ENCODE peak calls at places on chromosomes 3 and 15, in ten cellular contexts. N is body of pancreas, Q is stomach, H is K562, Z is A549, A is heart left ventricle, P is IMR-90, J is ovary, O is suprapubic skin, V is GM12878. G is an unnamed sample.

GRCh38 chr15:90153658-90154057 is 47.5 kb upstream of the SEMA4B start:
- DNase-seq in N (no peak), Q (no peak), H (no peak), Z (no peak), A (no peak), P (no peak), J (no peak), O (no peak), V (no peak), G (no peak)

GRCh38 chr15:51696566-51696965 is 15.3 kb downstream of the SCG3 start:
- DNase-seq in N (no peak), Q (no peak), H (no peak), Z (no peak), A (no peak), P (no peak), J (no peak), O (no peak), V (no peak), G (no peak)

GRCh38 chr15:92393287-92393993 is at the start of gene ST8SIA2:
- DNase-seq in N (no peak), Q (no peak), H (no peak), Z (peak), A (peak), P (no peak), J (no peak), O (no peak), V (no peak), G (no peak)

GRCh38 chr15:95825198-95825597 is 505.3 kb upstream of the NR2F2 start:
- DNase-seq in N (no peak), Q (no peak), H (no peak), Z (no peak), A (no peak), P (no peak), J (no peak), O (no peak), V (no peak), G (no peak)

GRCh38 chr15:42456971-42457370 is 34.0 kb downstream of the ZNF106 start:
- DNase-seq in N (no peak), Q (no peak), H (no peak), Z (no peak), A (no peak), P (no peak), J (no peak), O (no peak), V (no peak), G (no peak)

GRCh38 chr3:43865376-43865775 is 174.6 kb downstream of the ABHD5 start:
- DNase-seq in N (no peak), Q (no peak), H (no peak), Z (no peak), A (no peak), P (no peak), J (no peak), O (peak), V (no peak), G (no peak)

GRCh38 chr3:197002701-197003454 is 26.7 kb downstream of the MELTF start:
- DNase-seq in N (peak), Q (peak), H (peak), Z (peak), A (peak), P (peak), J (peak), O (no peak), V (no peak), G (peak)

GRCh38 chr15:65055201-65055870 is 10.1 kb downstream of the SLC51B start:
- DNase-seq in N (no peak), Q (peak), H (no peak), Z (no peak), A (no peak), P (peak), J (no peak), O (no peak), V (no peak), G (no peak)

GRCh38 chr3:32840086-32840841 is 22.5 kb downstream of the TRIM71 start:
- DNase-seq in N (no peak), Q (no peak), H (no peak), Z (no peak), A (no peak), P (no peak), J (no peak), O (no peak), V (no peak), G (no peak)

GRCh38 chr15:76448755-76449154 is 112.2 kb downstream of the ISL2 start:
- DNase-seq in N (no peak), Q (no peak), H (no peak), Z (no peak), A (no peak), P (no peak), J (no peak), O (no peak), V (no peak), G (no peak)

GRCh38 chr15:49215768-49216739 is 46.0 kb downstream of the GALK2 start:
- DNase-seq in N (peak), Q (peak), H (no peak), Z (peak), A (peak), P (no peak), J (no peak), O (no peak), V (peak), G (peak)

GRCh38 chr3:124730129-124730919 is at the start of gene UMPS:
- DNase-seq in N (peak), Q (peak), H (peak), Z (peak), A (peak), P (peak), J (peak), O (peak), V (peak), G (peak)

GRCh38 chr3:5188419-5189405 is 1.2 kb downstream of the EDEM1 start:
- DNase-seq in N (peak), Q (peak), H (peak), Z (peak), A (no peak), P (peak), J (no peak), O (no peak), V (no peak), G (peak)

GRCh38 chr15:35842631-35843030 is 296.7 kb upstream of the DPH6 start:
- DNase-seq in N (no peak), Q (no peak), H (no peak), Z (no peak), A (no peak), P (no peak), J (no peak), O (no peak), V (no peak), G (no peak)

GRCh38 chr3:73716418-73716817 is 91.7 kb upstream of the PDZRN3 start:
- DNase-seq in N (no peak), Q (no peak), H (no peak), Z (no peak), A (no peak), P (peak), J (no peak), O (no peak), V (no peak), G (no peak)

GRCh38 chr3:135565481-135565880 is 400.0 kb upstream of the PPP2R3A start:
- DNase-seq in N (no peak), Q (no peak), H (no peak), Z (no peak), A (no peak), P (no peak), J (no peak), O (no peak), V (no peak), G (no peak)

GRCh38 chr15:42608110-42608531 is 32.7 kb downstream of the STARD9 start:
- DNase-seq in N (peak), Q (no peak), H (no peak), Z (no peak), A (peak), P (no peak), J (no peak), O (no peak), V (peak), G (peak)

GRCh38 chr3:139689122-139689521 is 11.3 kb upstream of the NMNAT3 start:
- DNase-seq in N (no peak), Q (no peak), H (no peak), Z (no peak), A (no peak), P (no peak), J (no peak), O (no peak), V (no peak), G (no peak)

GRCh38 chr15:25481208-25481862 is 42.5 kb upstream of the UBE3A start:
- DNase-seq in N (peak), Q (no peak), H (no peak), Z (no peak), A (no peak), P (no peak), J (no peak), O (no peak), V (no peak), G (no peak)

GRCh38 chr15:53000412-53000811 is 210.3 kb upstream of the ONECUT1 start:
- DNase-seq in N (no peak), Q (no peak), H (no peak), Z (no peak), A (no peak), P (no peak), J (no peak), O (no peak), V (no peak), G (no peak)

GRCh38 chr15:34876640-34877039 is 81.3 kb upstream of the ACTC1 start:
- DNase-seq in N (no peak), Q (no peak), H (no peak), Z (no peak), A (no peak), P (no peak), J (no peak), O (no peak), V (no peak), G (no peak)

GRCh38 chr3:123584284-123584987 is 417 bp downstream of the HACD2 start:
- DNase-seq in N (peak), Q (peak), H (peak), Z (no peak), A (peak), P (no peak), J (peak), O (peak), V (no peak), G (no peak)

GRCh38 chr3:128269131-128269775 is 116.0 kb downstream of the EEFSEC start:
- DNase-seq in N (no peak), Q (no peak), H (no peak), Z (no peak), A (no peak), P (no peak), J (no peak), O (no peak), V (no peak), G (no peak)

GRCh38 chr15:38012894-38013293 is 78.5 kb downstream of the TMCO5A start:
- DNase-seq in N (no peak), Q (no peak), H (no peak), Z (no peak), A (no peak), P (no peak), J (no peak), O (no peak), V (no peak), G (no peak)

GRCh38 chr15:61186905-61187865 is 41.9 kb downstream of the RORA start:
- DNase-seq in N (peak), Q (no peak), H (no peak), Z (no peak), A (peak), P (no peak), J (peak), O (no peak), V (no peak), G (no peak)

GRCh38 chr3:62371735-62372591 is 1.4 kb downstream of the FEZF2 start:
- DNase-seq in N (no peak), Q (no peak), H (no peak), Z (no peak), A (no peak), P (no peak), J (no peak), O (no peak), V (no peak), G (no peak)

GRCh38 chr3:122985539-122985938 is 42.0 kb downstream of the SEMA5B start:
- DNase-seq in N (no peak), Q (no peak), H (no peak), Z (no peak), A (no peak), P (no peak), J (no peak), O (no peak), V (no peak), G (no peak)

GRCh38 chr3:158430968-158431367 is 140.0 kb upstream of the MLF1 start:
- DNase-seq in N (no peak), Q (no peak), H (no peak), Z (no peak), A (no peak), P (peak), J (no peak), O (no peak), V (no peak), G (no peak)

GRCh38 chr3:79139395-79140060 is 628.3 kb downstream of the ROBO1 start:
- DNase-seq in N (no peak), Q (no peak), H (no peak), Z (no peak), A (no peak), P (peak), J (no peak), O (no peak), V (no peak), G (no peak)

GRCh38 chr3:12896206-12896697 is 54.9 kb upstream of the RPL32 start:
- DNase-seq in N (no peak), Q (no peak), H (peak), Z (no peak), A (no peak), P (peak), J (no peak), O (no peak), V (no peak), G (no peak)

GRCh38 chr3:122058294-122058693 is 3.1 kb downstream of the CD86 start:
- DNase-seq in N (no peak), Q (no peak), H (no peak), Z (no peak), A (no peak), P (no peak), J (no peak), O (no peak), V (no peak), G (no peak)

GRCh38 chr3:109050591-109051167 is 67.3 kb downstream of the MORC1 start:
- DNase-seq in N (peak), Q (no peak), H (peak), Z (peak), A (no peak), P (peak), J (no peak), O (no peak), V (no peak), G (peak)

GRCh38 chr15:90425726-90426346 is 37.8 kb downstream of the IQGAP1 start:
- DNase-seq in N (no peak), Q (no peak), H (no peak), Z (no peak), A (no peak), P (no peak), J (no peak), O (no peak), V (no peak), G (no peak)

GRCh38 chr15:73014904-73015303 is 37.4 kb upstream of the NEO1 start:
- DNase-seq in N (no peak), Q (no peak), H (no peak), Z (no peak), A (no peak), P (no peak), J (no peak), O (no peak), V (no peak), G (no peak)

GRCh38 chr15:68818088-68818670 is 2.5 kb downstream of the ANP32A start:
- DNase-seq in N (peak), Q (peak), H (peak), Z (peak), A (peak), P (peak), J (peak), O (no peak), V (no peak), G (peak)

GRCh38 chr15:84911879-84912660 is 27.6 kb downstream of the SLC28A1 start:
- DNase-seq in N (peak), Q (peak), H (peak), Z (peak), A (peak), P (peak), J (peak), O (peak), V (no peak), G (no peak)
- TF ChIP-seq POLR2A in N (peak), Q (no peak), H (no peak), Z (no peak), A (no peak), P (no peak), J (no peak), O (no peak), V (no peak), G (no peak)

GRCh38 chr3:160225181-160226025 is at the start of gene C3orf80:
- DNase-seq in N (peak), Q (peak), H (peak), Z (peak), A (peak), P (peak), J (no peak), O (no peak), V (no peak), G (peak)
- TF ChIP-seq POLR2A in N (no peak), Q (no peak), H (no peak), Z (peak), A (no peak), P (no peak), J (no peak), O (no peak), V (no peak), G (no peak)

GRCh38 chr3:18797378-18797777 is 350.9 kb upstream of the KCNH8 start:
- DNase-seq in N (no peak), Q (no peak), H (no peak), Z (no peak), A (no peak), P (no peak), J (no peak), O (no peak), V (no peak), G (no peak)
- TF ChIP-seq POLR2A in N (no peak), Q (no peak), H (no peak), Z (no peak), A (no peak), P (no peak), J (no peak), O (no peak), V (no peak), G (no peak)

GRCh38 chr3:170363471-170363994 is 6.0 kb downstream of the SKIL start:
- DNase-seq in N (no peak), Q (no peak), H (no peak), Z (no peak), A (no peak), P (no peak), J (no peak), O (no peak), V (no peak), G (no peak)
- TF ChIP-seq POLR2A in N (no peak), Q (no peak), H (no peak), Z (no peak), A (no peak), P (peak), J (no peak), O (no peak), V (no peak), G (no peak)

GRCh38 chr3:50271314-50272072 is 2.5 kb downstream of the SEMA3B start:
- DNase-seq in N (no peak), Q (no peak), H (no peak), Z (no peak), A (no peak), P (no peak), J (no peak), O (no peak), V (no peak), G (no peak)
- TF ChIP-seq POLR2A in N (no peak), Q (no peak), H (no peak), Z (no peak), A (no peak), P (no peak), J (no peak), O (no peak), V (no peak), G (no peak)

DNA sequence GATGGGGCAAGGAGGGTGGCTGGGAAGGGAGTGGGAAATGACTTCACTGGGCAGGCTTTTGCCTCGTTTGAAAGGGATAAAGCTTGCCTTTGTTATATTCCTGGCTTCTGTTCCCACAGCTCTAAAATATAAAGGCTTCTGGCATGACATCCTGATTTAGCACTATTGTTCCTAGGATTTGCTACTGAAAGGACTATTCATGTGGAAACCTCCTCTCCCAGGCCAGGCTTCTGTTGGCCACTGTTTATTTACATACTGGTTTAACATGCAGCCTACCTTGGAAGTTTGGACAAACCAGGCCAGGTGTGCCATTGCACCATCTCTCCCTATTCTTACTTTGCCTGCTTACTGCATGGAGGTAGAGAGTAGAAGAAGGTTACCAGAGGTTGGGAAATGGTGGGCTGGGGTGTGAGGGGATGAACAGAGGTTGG is 2.4 kb upstream of the LMCD1 start:
- DNase-seq in N (peak), Q (peak), H (no peak), Z (no peak), A (no peak), P (no peak), J (no peak), O (no peak), V (no peak), G (no peak)
- TF ChIP-seq POLR2A in N (peak), Q (no peak), H (no peak), Z (no peak), A (no peak), P (no peak), J (no peak), O (no peak), V (no peak), G (no peak)

GRCh38 chr3:133805702-133806475 is at the start of gene SRPRB:
- DNase-seq in N (peak), Q (peak), H (peak), Z (peak), A (peak), P (peak), J (peak), O (peak), V (peak), G (peak)
- TF ChIP-seq POLR2A in N (peak), Q (no peak), H (peak), Z (peak), A (peak), P (peak), J (peak), O (no peak), V (peak), G (peak)

DNA sequence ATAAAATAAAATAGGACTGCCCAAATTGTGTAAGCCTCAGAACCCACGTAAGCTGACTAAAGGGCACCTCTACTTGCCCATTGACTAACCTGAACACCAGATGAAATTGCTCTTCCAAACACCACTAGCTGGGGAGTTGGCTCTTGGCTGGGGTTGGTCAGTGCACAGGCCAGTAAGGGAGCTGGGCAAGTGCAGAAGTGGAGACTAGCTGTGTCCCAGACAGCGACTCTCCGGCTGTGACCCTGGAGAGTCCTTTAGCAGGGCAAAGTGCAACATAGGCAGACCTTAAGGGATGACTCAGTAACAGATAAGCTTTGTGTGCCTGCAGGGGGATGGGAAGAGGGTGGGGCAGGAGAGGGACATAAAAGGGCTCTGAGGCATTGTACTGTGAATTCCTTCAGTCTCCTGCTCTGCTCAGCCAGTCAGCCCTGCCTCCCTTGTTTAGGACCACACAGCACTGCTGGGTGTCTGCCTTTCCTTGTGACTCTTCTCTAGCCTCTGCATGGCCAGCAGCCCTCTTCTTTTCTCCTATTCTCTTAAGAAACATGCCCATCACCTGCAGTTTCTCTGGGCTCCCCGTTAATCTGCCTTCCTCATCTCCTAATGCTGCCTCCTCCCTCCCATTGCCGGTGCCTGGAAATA is 13.2 kb downstream of the NR1I2 start:
- DNase-seq in N (peak), Q (peak), H (peak), Z (peak), A (no peak), P (no peak), J (no peak), O (peak), V (no peak), G (peak)
- TF ChIP-seq POLR2A in N (no peak), Q (no peak), H (peak), Z (peak), A (no peak), P (no peak), J (no peak), O (no peak), V (no peak), G (peak)

GRCh38 chr15:22980189-22981136 is at the start of gene CYFIP1:
- DNase-seq in N (peak), Q (peak), H (peak), Z (peak), A (peak), P (peak), J (peak), O (peak), V (no peak), G (no peak)
- TF ChIP-seq POLR2A in N (peak), Q (no peak), H (no peak), Z (peak), A (peak), P (peak), J (no peak), O (no peak), V (peak), G (no peak)

GRCh38 chr3:136750209-136750921 is 1.8 kb downstream of the STAG1 start:
- DNase-seq in N (no peak), Q (no peak), H (peak), Z (peak), A (no peak), P (no peak), J (no peak), O (no peak), V (no peak), G (peak)
- TF ChIP-seq POLR2A in N (no peak), Q (no peak), H (no peak), Z (no peak), A (no peak), P (no peak), J (no peak), O (no peak), V (no peak), G (peak)